ENCODE peak calls at places on chromosomes 2 and 18, in ten cellular contexts. M, Y, T, W, D, A, V, U, Q and H are unnamed samples.

GRCh38 chr2:180307096-180307495 is 300.0 kb upstream of the CWC22 start:
- DNase-seq in T (no peak), U (no peak), W (no peak), A (no peak), Y (no peak), V (no peak), Q (no peak), D (no peak), M (no peak), H (no peak)

GRCh38 chr2:107008843-107009242 is 122.9 kb upstream of the ST6GAL2 start:
- DNase-seq in T (no peak), U (no peak), Q (no peak), V (no peak), W (no peak), M (no peak), Y (no peak), A (no peak), D (no peak), H (no peak)

GRCh38 chr18:36424741-36425142 is 127.2 kb downstream of the FHOD3 start:
- DNase-seq in W (no peak), V (no peak), U (no peak), T (no peak), Q (no peak), A (no peak), M (no peak), D (no peak), Y (no peak), H (peak)

GRCh38 chr2:138516030-138516704 is 14.6 kb downstream of the SPOPL start:
- DNase-seq in V (no peak), W (no peak), U (peak), Q (no peak), D (peak), Y (no peak), T (peak), A (no peak), M (no peak), H (no peak)

GRCh38 chr18:27075828-27076227 is 109.3 kb downstream of the CHST9 start:
- DNase-seq in T (no peak), A (no peak), D (no peak), V (no peak), M (no peak), Q (no peak), Y (no peak), U (no peak), W (no peak), H (no peak)

GRCh38 chr2:196274387-196274809 is 103.0 kb upstream of the STK17B start:
- DNase-seq in U (peak), Q (no peak), M (peak), T (peak), W (no peak), A (no peak), Y (peak), D (no peak), V (no peak), H (peak)

GRCh38 chr2:176555112-176555511 is 285.9 kb downstream of the MTX2 start:
- DNase-seq in D (no peak), U (no peak), A (no peak), T (no peak), M (no peak), Q (no peak), Y (no peak), W (no peak), V (no peak), H (no peak)

GRCh38 chr2:66446178-66446860 is 11.4 kb downstream of the MEIS1 start:
- DNase-seq in M (peak), V (peak), A (no peak), W (peak), T (no peak), Y (no peak), D (no peak), U (peak), Q (peak), H (no peak)

GRCh38 chr2:69122271-69122670 is 109.3 kb downstream of the ANTXR1 start:
- DNase-seq in W (no peak), V (no peak), T (peak), D (no peak), Y (no peak), Q (no peak), M (peak), U (peak), A (no peak), H (no peak)

GRCh38 chr2:215619989-215620388 is 184.1 kb upstream of the FN1 start:
- DNase-seq in U (no peak), W (peak), Q (no peak), Y (no peak), M (no peak), D (no peak), V (peak), T (no peak), A (no peak), H (no peak)

GRCh38 chr18:45066868-45067267 is 386.2 kb downstream of the SETBP1 start:
- DNase-seq in D (no peak), W (no peak), U (peak), A (no peak), Q (no peak), V (peak), Y (no peak), M (peak), T (no peak), H (no peak)

GRCh38 chr18:60007641-60008040 is 107.8 kb downstream of the PMAIP1 start:
- DNase-seq in Y (no peak), U (no peak), D (no peak), M (no peak), T (no peak), V (no peak), W (no peak), A (no peak), Q (no peak), H (no peak)

GRCh38 chr2:42978175-42978886 is 185.9 kb upstream of the HAAO start:
- DNase-seq in A (no peak), Q (no peak), T (no peak), D (no peak), V (no peak), Y (no peak), W (no peak), M (no peak), U (no peak), H (no peak)

GRCh38 chr2:37635359-37636208 is 35.9 kb downstream of the CDC42EP3 start:
- DNase-seq in A (no peak), V (no peak), U (peak), T (peak), Q (no peak), D (no peak), M (peak), W (no peak), Y (no peak), H (peak)

GRCh38 chr2:715847-716573 is 38.8 kb upstream of the TMEM18 start:
- DNase-seq in U (no peak), V (no peak), Q (peak), A (no peak), M (peak), W (no peak), T (peak), D (no peak), Y (no peak), H (no peak)

GRCh38 chr2:111702119-111702808 is 181.7 kb downstream of the ANAPC1 start:
- DNase-seq in Q (peak), M (peak), A (peak), U (peak), Y (peak), W (peak), V (no peak), T (peak), D (no peak), H (peak)

GRCh38 chr2:178241852-178242551 is 47.7 kb downstream of the OSBPL6 start:
- DNase-seq in D (peak), W (no peak), M (peak), Y (no peak), Q (no peak), V (peak), A (peak), T (peak), U (peak), H (no peak)

GRCh38 chr2:47344890-47345583 is 57.9 kb upstream of the MSH2 start:
- DNase-seq in T (peak), U (peak), W (peak), Y (no peak), D (peak), Q (peak), V (peak), M (peak), A (peak), H (no peak)

GRCh38 chr2:23411752-23412431 is 26.9 kb downstream of the KLHL29 start:
- DNase-seq in V (no peak), T (peak), M (peak), D (peak), A (peak), Q (no peak), U (peak), Y (no peak), W (no peak), H (no peak)

GRCh38 chr2:3209258-3209657 is 168.4 kb downstream of the EIPR1 start:
- DNase-seq in M (no peak), D (no peak), Y (no peak), U (no peak), Q (no peak), W (no peak), V (no peak), T (no peak), A (no peak), H (no peak)

GRCh38 chr2:150075831-150076230 is 411.6 kb downstream of the RND3 start:
- DNase-seq in Q (no peak), T (peak), D (no peak), M (peak), W (no peak), A (no peak), Y (no peak), V (no peak), U (peak), H (no peak)

GRCh38 chr2:857937-858336 is 92.7 kb upstream of the SNTG2 start:
- DNase-seq in D (no peak), U (no peak), Q (no peak), T (no peak), Y (no peak), V (no peak), M (no peak), A (no peak), W (no peak), H (no peak)

GRCh38 chr18:23972416-23972815 is 42.1 kb upstream of the TTC39C start:
- DNase-seq in U (no peak), Q (no peak), A (no peak), D (no peak), W (no peak), M (no peak), Y (no peak), V (no peak), T (no peak), H (peak)

GRCh38 chr2:230589497-230590015 is 123.1 kb upstream of the CAB39 start:
- DNase-seq in A (no peak), M (no peak), V (no peak), U (no peak), Y (peak), Q (no peak), D (no peak), W (no peak), T (no peak), H (peak)

GRCh38 chr2:10014418-10015190 is 28.7 kb upstream of the KLF11 start:
- DNase-seq in T (no peak), U (no peak), Y (no peak), D (no peak), A (no peak), W (no peak), V (no peak), Q (no peak), M (no peak), H (no peak)

GRCh38 chr2:24818721-24819167 is 25.5 kb downstream of the CENPO start:
- DNase-seq in D (no peak), Q (no peak), T (peak), A (no peak), Y (no peak), V (no peak), U (no peak), W (no peak), M (peak), H (no peak)

GRCh38 chr2:226623587-226624368 is 175.8 kb downstream of the IRS1 start:
- DNase-seq in A (no peak), U (no peak), Y (no peak), M (no peak), T (no peak), D (no peak), V (no peak), W (no peak), Q (no peak), H (no peak)

GRCh38 chr2:237591379-237591881 is 896 bp upstream of the RAB17 start:
- DNase-seq in V (no peak), M (peak), U (no peak), W (no peak), T (peak), Q (no peak), Y (no peak), A (no peak), D (no peak), H (no peak)

GRCh38 chr2:149063177-149063576 is 24.7 kb downstream of the LYPD6B start:
- DNase-seq in Y (no peak), D (no peak), U (no peak), Q (no peak), W (no peak), T (no peak), A (no peak), V (no peak), M (no peak), H (no peak)

GRCh38 chr2:230473378-230473777 is 57.4 kb downstream of the SP100 start:
- DNase-seq in M (peak), Q (no peak), U (no peak), V (no peak), Y (peak), D (no peak), T (no peak), W (no peak), A (no peak), H (peak)

GRCh38 chr2:72803626-72804320 is 22.1 kb downstream of the EXOC6B start:
- DNase-seq in A (no peak), V (no peak), W (no peak), D (no peak), Q (no peak), Y (no peak), T (no peak), U (no peak), M (no peak), H (no peak)

GRCh38 chr2:55236992-55237543 is 4.6 kb downstream of the RPS27A start:
- DNase-seq in V (no peak), Q (no peak), M (no peak), W (no peak), Y (no peak), A (no peak), T (no peak), D (no peak), U (no peak), H (peak)

GRCh38 chr2:128753321-128753720 is 434.7 kb upstream of the HS6ST1 start:
- DNase-seq in Q (no peak), Y (no peak), U (no peak), D (no peak), M (no peak), T (no peak), V (no peak), A (no peak), W (no peak), H (no peak)
- H3K4me3 ChIP-seq in Q (no peak), Y (peak), U (no peak), D (no peak), M (no peak), T (no peak), V (no peak), A (no peak), W (no peak), H (no peak)

GRCh38 chr18:32461704-32462272 is 8.9 kb downstream of the GAREM1 start:
- DNase-seq in Y (no peak), A (no peak), D (no peak), Q (no peak), M (no peak), W (no peak), V (no peak), T (no peak), U (no peak), H (no peak)
- TF ChIP-seq CTCF in Y (no peak), A (no peak), D (no peak), Q (peak), M (no peak), W (no peak), V (peak), T (no peak), U (no peak), H (no peak)

DNA sequence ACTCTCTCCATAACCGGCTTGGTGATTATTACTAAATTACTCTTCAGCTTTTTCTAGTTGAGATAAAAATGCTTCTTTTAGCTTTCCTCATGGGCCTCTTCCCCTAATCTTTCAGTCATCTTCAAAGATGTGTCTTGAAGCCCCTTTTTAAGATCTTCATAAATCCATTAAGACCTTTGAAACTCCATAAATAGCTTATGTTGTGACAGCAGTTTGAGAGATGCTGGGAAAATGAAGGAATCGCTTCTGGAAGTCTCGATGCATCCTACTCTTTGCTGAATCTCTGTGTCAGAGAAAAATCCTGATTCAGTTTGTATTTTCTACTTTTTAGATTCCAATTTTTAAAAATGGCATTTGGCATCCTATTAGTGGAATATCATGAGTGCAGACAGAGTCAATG is 13.0 kb downstream of the SCYGR4 start:
- DNase-seq in T (no peak), W (no peak), M (no peak), U (no peak), Y (no peak), V (no peak), A (no peak), Q (no peak), D (no peak), H (no peak)
- H3K4me3 ChIP-seq in T (no peak), W (no peak), M (no peak), U (no peak), Y (no peak), V (no peak), A (no peak), Q (no peak), D (no peak), H (no peak)

DNA sequence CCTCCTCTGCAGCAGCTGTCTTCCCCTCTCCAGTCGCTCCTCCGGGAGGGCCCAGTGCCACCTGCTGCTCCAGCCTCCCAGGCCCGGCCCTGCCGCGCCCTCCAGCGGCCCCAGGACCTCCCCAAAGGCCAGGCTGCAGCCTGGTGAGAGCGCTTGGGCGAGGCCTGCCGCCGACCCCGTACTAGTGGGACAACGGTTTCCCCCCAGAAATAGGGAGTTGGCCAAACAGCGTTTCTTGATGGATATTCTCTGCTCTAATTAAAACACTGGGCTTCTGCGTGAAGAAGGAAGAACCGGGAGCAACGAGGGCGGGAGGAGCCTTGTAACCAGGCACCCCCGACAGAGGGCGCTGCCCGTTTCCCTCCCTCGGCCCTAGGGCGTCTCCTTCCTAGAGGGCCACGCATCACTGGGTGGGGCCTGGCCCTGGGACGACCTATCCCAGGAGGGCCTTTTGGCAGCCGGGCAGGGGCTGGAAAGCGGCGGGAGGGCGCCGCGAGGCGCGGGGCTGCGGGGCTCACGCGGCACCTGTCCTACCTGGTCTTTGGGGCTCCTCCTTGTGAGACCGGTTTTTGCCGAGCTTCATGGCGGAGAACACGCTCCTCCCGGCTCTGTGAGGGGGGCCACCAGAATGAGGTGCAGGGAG is 25.4 kb upstream of the OTOF start:
- DNase-seq in Q (peak), T (peak), V (peak), D (no peak), M (peak), Y (peak), A (peak), W (peak), U (peak), H (peak)
- TF ChIP-seq CTCF in Q (peak), T (peak), V (peak), D (peak), M (peak), Y (peak), A (peak), W (peak), U (peak), H (peak)

GRCh38 chr18:63181706-63182105 is 137.9 kb downstream of the BCL2 start:
- DNase-seq in D (no peak), W (no peak), V (no peak), Y (no peak), M (no peak), U (no peak), Q (no peak), T (no peak), A (no peak), H (peak)

GRCh38 chr18:63182247-63182771 is 137.3 kb downstream of the BCL2 start:
- DNase-seq in M (no peak), V (no peak), A (no peak), D (no peak), Q (no peak), Y (no peak), W (no peak), T (no peak), U (no peak), H (peak)

GRCh38 chr18:63180333-63180732 is 139.2 kb downstream of the BCL2 start:
- DNase-seq in M (no peak), W (no peak), V (no peak), U (no peak), Q (peak), T (no peak), Y (no peak), A (no peak), D (no peak), H (no peak)

GRCh38 chr18:63179422-63179821 is 140.1 kb downstream of the BCL2 start:
- DNase-seq in Y (no peak), W (no peak), T (no peak), M (no peak), V (no peak), D (no peak), U (no peak), A (no peak), Q (no peak), H (no peak)

DNA sequence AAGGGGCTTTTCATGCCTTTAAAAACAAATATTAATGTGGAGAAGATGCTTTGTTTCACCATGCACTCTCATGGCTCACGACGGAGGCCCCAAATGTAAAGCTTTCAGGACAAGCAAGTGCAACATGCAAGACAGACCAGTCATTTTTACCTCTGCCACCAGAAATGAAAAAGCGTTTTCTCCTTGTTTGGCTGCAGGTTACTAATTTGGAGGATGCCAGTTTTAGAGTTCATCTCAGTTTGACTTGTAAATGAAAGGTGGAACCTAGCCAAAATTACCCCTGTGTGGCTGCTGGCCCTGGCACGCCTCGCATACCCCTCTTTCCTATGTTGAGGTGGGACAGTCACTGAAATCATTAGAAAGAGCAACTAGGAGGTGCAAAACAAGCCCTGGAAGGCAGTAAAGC is 138.6 kb downstream of the BCL2 start:
- DNase-seq in U (no peak), T (no peak), Q (no peak), Y (no peak), M (no peak), W (no peak), V (no peak), A (no peak), D (no peak), H (peak)
- H3K4me3 ChIP-seq in U (no peak), T (no peak), Q (no peak), Y (no peak), M (no peak), W (no peak), V (no peak), A (no peak), D (no peak), H (peak)